ENCODE peak calls at places on chromosomes 11 and 22, in four cellular contexts. L, G, D and E are unnamed samples.

GRCh38 chr22:40855960-40856512 is 403 bp downstream of the ST13 start:
- DNase-seq in L (no peak), G (peak; percentile 46), D (no peak), E (no peak)

GRCh38 chr11:19352736-19353110 is 112.0 kb upstream of the E2F8 start:
- DNase-seq in L (no peak), G (no peak), D (no peak), E (no peak)

GRCh38 chr11:109085708-109086373 is 336.1 kb upstream of the C11orf87 start:
- DNase-seq in L (no peak), G (no peak), D (no peak), E (no peak)

GRCh38 chr22:46907578-46908215 is 145.2 kb downstream of the TBC1D22A start:
- DNase-seq in L (no peak), G (no peak), D (no peak), E (no peak)

GRCh38 chr11:34512810-34513673 is 552 bp downstream of the ELF5 start:
- DNase-seq in L (peak; percentile 81), G (peak; percentile 78), D (peak; percentile 7), E (peak; percentile 69)

GRCh38 chr11:116043857-116044256 is 539.6 kb upstream of the CADM1 start:
- DNase-seq in L (no peak), G (no peak), D (no peak), E (no peak)

GRCh38 chr22:36077261-36077660 is 48.6 kb upstream of the RBFOX2 start:
- DNase-seq in L (no peak), G (peak; percentile 27), D (no peak), E (no peak)

GRCh38 chr11:70230840-70231710 is 28.0 kb downstream of the FADD start:
- DNase-seq in L (no peak), G (no peak), D (no peak), E (no peak)

GRCh38 chr11:75107187-75107586 is 10.5 kb upstream of the OR2AT4 start:
- DNase-seq in L (no peak), G (no peak), D (no peak), E (no peak)

GRCh38 chr11:33588056-33588455 is 112.6 kb downstream of the C11orf91 start:
- DNase-seq in L (no peak), G (no peak), D (no peak), E (no peak)

GRCh38 chr11:18384157-18384641 is 10.2 kb upstream of the LDHA start:
- DNase-seq in L (peak; percentile 88), G (peak; percentile 74), D (peak; percentile 51), E (peak; percentile 80)

GRCh38 chr11:71086687-71087258 is 165.6 kb downstream of the SHANK2 start:
- DNase-seq in L (peak; percentile 31), G (peak; percentile 73), D (no peak), E (peak; percentile 34)

GRCh38 chr11:35337136-35337918 is 82.0 kb downstream of the SLC1A2 start:
- DNase-seq in L (peak; percentile 95), G (no peak), D (no peak), E (peak; percentile 85)

GRCh38 chr11:6200975-6201374 is 2.0 kb downstream of the OR52W1 start:
- DNase-seq in L (no peak), G (no peak), D (no peak), E (no peak)

GRCh38 chr11:72760543-72761400 is 8.6 kb upstream of the ARAP1 start:
- DNase-seq in L (no peak), G (no peak), D (no peak), E (no peak)

GRCh38 chr11:35927730-35928129 is 16.1 kb upstream of the LDLRAD3 start:
- DNase-seq in L (peak; percentile 34), G (no peak), D (no peak), E (peak; percentile 41)

GRCh38 chr22:29073618-29074275 is 912 bp downstream of the KREMEN1 start:
- DNase-seq in L (no peak), G (no peak), D (no peak), E (peak; percentile 54)

GRCh38 chr11:44861829-44862545 is 88.7 kb downstream of the TP53I11 start:
- DNase-seq in L (peak; percentile 94), G (no peak), D (peak; percentile 86), E (peak; percentile 44)

GRCh38 chr11:77705877-77706579 is 68.4 kb upstream of the CLNS1A start:
- DNase-seq in L (no peak), G (no peak), D (no peak), E (no peak)

GRCh38 chr11:19091366-19091765 is 25.6 kb upstream of the ZDHHC13 start:
- DNase-seq in L (no peak), G (no peak), D (no peak), E (no peak)

GRCh38 chr11:106446302-106446701 is 368.8 kb downstream of the AASDHPPT start:
- DNase-seq in L (no peak), G (no peak), D (no peak), E (no peak)

GRCh38 chr11:46438211-46438610 is 46.6 kb upstream of the CHRM4 start:
- DNase-seq in L (no peak), G (no peak), D (no peak), E (no peak)

GRCh38 chr11:11569936-11570491 is 51.8 kb downstream of the GALNT18 start:
- DNase-seq in L (no peak), G (no peak), D (no peak), E (no peak)

GRCh38 chr11:86043765-86044534 is 24.9 kb downstream of the PICALM start:
- DNase-seq in L (no peak), G (no peak), D (no peak), E (no peak)

GRCh38 chr11:34327804-34328631 is 29.8 kb downstream of the ABTB2 start:
- DNase-seq in L (no peak), G (no peak), D (no peak), E (no peak)

GRCh38 chr11:119490253-119491006 is 67.5 kb upstream of the THY1 start:
- DNase-seq in L (no peak), G (no peak), D (no peak), E (no peak)

GRCh38 chr22:41369089-41369745 is 12.5 kb upstream of the TEF start:
- DNase-seq in L (no peak), G (no peak), D (no peak), E (no peak)

GRCh38 chr11:126246636-126247035 is 22.1 kb downstream of the SRPRA start:
- DNase-seq in L (no peak), G (no peak), D (no peak), E (no peak)

GRCh38 chr22:48070760-48071159 is 1308.3 kb downstream of the TBC1D22A start:
- DNase-seq in L (no peak), G (no peak), D (no peak), E (no peak)

GRCh38 chr22:48071828-48072227 is 1309.4 kb downstream of the TBC1D22A start:
- DNase-seq in L (no peak), G (no peak), D (peak; percentile 39), E (no peak)

GRCh38 chr22:48071305-48071704 is 1308.9 kb downstream of the TBC1D22A start:
- DNase-seq in L (no peak), G (no peak), D (no peak), E (no peak)

GRCh38 chr22:48068323-48068722 is 1305.9 kb downstream of the TBC1D22A start:
- DNase-seq in L (no peak), G (no peak), D (no peak), E (no peak)

GRCh38 chr22:48070083-48070482 is 1307.6 kb downstream of the TBC1D22A start:
- DNase-seq in L (no peak), G (no peak), D (no peak), E (no peak)
- TF ChIP-seq PBX3 in L (no peak), G (no peak), D (no peak), E (no peak)

GRCh38 chr11:62402226-62402625 is 16.6 kb upstream of the SCGB1A1 start:
- DNase-seq in L (no peak), G (no peak), D (no peak), E (no peak)
- TF ChIP-seq PBX3 in L (no peak), G (no peak), D (no peak), E (no peak)

GRCh38 chr22:50197856-50198623 is 2.8 kb upstream of the SELENOO start:
- DNase-seq in L (no peak), G (no peak), D (no peak), E (no peak)

GRCh38 chr22:50199836-50200332 is 927 bp upstream of the SELENOO start:
- DNase-seq in L (no peak), G (peak; percentile 65), D (no peak), E (no peak)

GRCh38 chr22:50198624-50199017 is 2.2 kb upstream of the SELENOO start:
- DNase-seq in L (no peak), G (no peak), D (no peak), E (no peak)

GRCh38 chr22:50200333-50201190 is at the start of gene SELENOO:
- DNase-seq in L (peak; percentile 93), G (peak; percentile 100), D (no peak), E (peak; percentile 75)

GRCh38 chr22:50199251-50199721 is 1.5 kb upstream of the SELENOO start:
- DNase-seq in L (no peak), G (no peak), D (no peak), E (no peak)
- TF ChIP-seq PBX3 in L (no peak), G (no peak), D (no peak), E (no peak)

GRCh38 chr22:38029370-38029769 is 27.8 kb upstream of the PICK1 start:
- DNase-seq in L (no peak), G (no peak), D (no peak), E (no peak)

GRCh38 chr22:38027487-38027886 is 29.7 kb upstream of the PICK1 start:
- DNase-seq in L (no peak), G (no peak), D (no peak), E (no peak)

GRCh38 chr22:38025514-38025913 is 31.7 kb upstream of the PICK1 start:
- DNase-seq in L (no peak), G (no peak), D (no peak), E (no peak)

GRCh38 chr22:38028344-38029130 is 28.7 kb upstream of the PICK1 start:
- DNase-seq in L (no peak), G (no peak), D (no peak), E (no peak)

DNA sequence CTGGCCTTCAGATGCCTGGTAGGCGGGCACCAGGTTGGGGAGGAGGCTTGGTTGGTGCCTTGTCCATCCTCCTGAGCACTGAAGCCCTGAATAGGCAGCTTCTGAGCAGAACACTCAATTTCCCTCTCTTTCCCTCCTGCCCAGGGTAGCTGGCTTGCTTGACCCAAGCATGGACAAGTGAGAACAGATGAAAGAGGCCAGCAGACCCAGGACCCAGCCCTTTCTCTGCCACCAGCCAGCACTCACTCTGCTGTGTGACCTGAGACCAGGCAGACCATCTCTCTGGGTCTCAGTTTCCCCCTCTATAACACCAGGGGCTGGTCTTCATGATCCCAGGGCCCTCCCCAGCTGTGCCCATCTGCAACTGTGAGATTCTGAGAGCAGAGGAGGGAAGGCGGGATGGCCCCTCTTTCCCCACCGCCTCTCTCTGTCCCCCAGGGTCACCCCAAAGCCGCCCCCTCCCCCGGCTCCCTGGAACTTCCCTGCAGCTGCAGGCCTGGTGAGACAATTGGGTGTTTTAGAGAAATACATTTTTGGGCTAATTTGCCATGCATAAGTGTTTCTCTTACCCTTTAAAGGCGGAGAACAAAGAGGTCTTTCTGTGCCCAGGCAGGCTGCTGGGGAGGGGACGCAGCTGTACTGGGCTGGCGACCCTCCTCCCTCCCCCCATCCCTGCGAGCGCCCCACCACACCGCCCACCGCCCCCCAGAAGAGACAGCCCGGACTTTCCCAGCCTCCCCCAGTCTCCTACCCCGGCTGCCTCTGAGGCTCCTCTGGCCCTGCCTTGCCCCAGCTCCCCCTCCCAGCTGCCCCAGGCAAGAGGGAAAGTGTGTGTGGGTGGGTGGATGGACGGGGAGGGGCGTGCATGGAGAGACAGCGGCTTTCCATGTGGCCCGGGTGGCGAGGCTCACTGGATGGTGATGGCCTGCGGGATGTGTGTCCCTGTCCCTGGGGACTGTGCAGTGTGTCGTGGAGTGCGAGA is 30.8 kb upstream of the PICK1 start:
- DNase-seq in L (no peak), G (peak; percentile 26), D (no peak), E (no peak)
- TF ChIP-seq PBX3 in L (no peak), G (no peak), D (no peak), E (no peak)